ENCODE peak calls at places on chromosomes 13 and 19, in five cellular contexts. One of them, this sample, is unnamed.

GRCh38 chr13:27264181-27264580 is 6.4 kb upstream of the RASL11A start:
- DNase-seq in omental fat pad: no peak
- DNase-seq in CD4-positive, alpha-beta T cell: no peak
- DNase-seq in psoas muscle: no peak
- DNase-seq in endodermal cell: no peak
- DNase-seq in this sample: no peak

GRCh38 chr19:41591951-41592562 is 16.1 kb downstream of the CEACAM21 start:
- DNase-seq in omental fat pad: no peak
- DNase-seq in CD4-positive, alpha-beta T cell: no peak
- DNase-seq in psoas muscle: no peak
- DNase-seq in endodermal cell: no peak
- DNase-seq in this sample: no peak

GRCh38 chr19:4474504-4475136 is 2.5 kb downstream of the HDGFL2 start:
- DNase-seq in omental fat pad: no peak
- DNase-seq in CD4-positive, alpha-beta T cell: no peak
- DNase-seq in psoas muscle: no peak
- DNase-seq in endodermal cell: peak; percentile 94
- DNase-seq in this sample: no peak

GRCh38 chr13:52925221-52925620 is 76.8 kb upstream of the PCDH8 start:
- DNase-seq in omental fat pad: no peak
- DNase-seq in CD4-positive, alpha-beta T cell: no peak
- DNase-seq in psoas muscle: peak; percentile 25
- DNase-seq in endodermal cell: no peak
- DNase-seq in this sample: no peak

GRCh38 chr19:5828661-5829566 is 10.6 kb downstream of the FUT6 start:
- DNase-seq in omental fat pad: no peak
- DNase-seq in CD4-positive, alpha-beta T cell: no peak
- DNase-seq in psoas muscle: no peak
- DNase-seq in endodermal cell: peak; percentile 84
- DNase-seq in this sample: no peak

GRCh38 chr13:47708386-47708785 is 292.7 kb downstream of the SUCLA2 start:
- DNase-seq in omental fat pad: no peak
- DNase-seq in CD4-positive, alpha-beta T cell: no peak
- DNase-seq in psoas muscle: no peak
- DNase-seq in endodermal cell: no peak
- DNase-seq in this sample: no peak

GRCh38 chr13:77339408-77339807 is 12.5 kb upstream of the MYCBP2 start:
- DNase-seq in omental fat pad: no peak
- DNase-seq in CD4-positive, alpha-beta T cell: no peak
- DNase-seq in psoas muscle: no peak
- DNase-seq in endodermal cell: no peak
- DNase-seq in this sample: no peak

GRCh38 chr13:59099182-59099950 is 1064.4 kb downstream of the DIAPH3 start:
- DNase-seq in omental fat pad: no peak
- DNase-seq in CD4-positive, alpha-beta T cell: no peak
- DNase-seq in psoas muscle: no peak
- DNase-seq in endodermal cell: no peak
- DNase-seq in this sample: no peak

GRCh38 chr13:104796581-104796980 is 1730.4 kb upstream of the SLC10A2 start:
- DNase-seq in omental fat pad: no peak
- DNase-seq in CD4-positive, alpha-beta T cell: no peak
- DNase-seq in psoas muscle: no peak
- DNase-seq in endodermal cell: no peak
- DNase-seq in this sample: no peak

GRCh38 chr13:31208554-31209122 is 8.9 kb downstream of the B3GLCT start:
- DNase-seq in omental fat pad: no peak
- DNase-seq in CD4-positive, alpha-beta T cell: no peak
- DNase-seq in psoas muscle: no peak
- DNase-seq in endodermal cell: no peak
- DNase-seq in this sample: no peak

GRCh38 chr19:43699506-43700367 is 16.1 kb upstream of the IRGC start:
- DNase-seq in omental fat pad: no peak
- DNase-seq in CD4-positive, alpha-beta T cell: no peak
- DNase-seq in psoas muscle: peak; percentile 34
- DNase-seq in endodermal cell: peak; percentile 91
- DNase-seq in this sample: no peak

GRCh38 chr19:6060600-6061391 is 49.5 kb downstream of the RFX2 start:
- DNase-seq in omental fat pad: peak; percentile 44
- DNase-seq in CD4-positive, alpha-beta T cell: peak; percentile 24
- DNase-seq in psoas muscle: peak; percentile 31
- DNase-seq in endodermal cell: peak; percentile 64
- DNase-seq in this sample: peak; percentile 70

GRCh38 chr13:23321534-23322241 is 111.8 kb downstream of the SACS start:
- DNase-seq in omental fat pad: no peak
- DNase-seq in CD4-positive, alpha-beta T cell: no peak
- DNase-seq in psoas muscle: peak; percentile 77
- DNase-seq in endodermal cell: no peak
- DNase-seq in this sample: no peak

GRCh38 chr19:506404-507285 is 652 bp upstream of the TPGS1 start:
- DNase-seq in omental fat pad: no peak
- DNase-seq in CD4-positive, alpha-beta T cell: peak; percentile 85
- DNase-seq in psoas muscle: peak; percentile 97
- DNase-seq in endodermal cell: peak; percentile 98
- DNase-seq in this sample: peak; percentile 98

GRCh38 chr13:41696163-41697003 is 239.0 kb downstream of the RGCC start:
- DNase-seq in omental fat pad: no peak
- DNase-seq in CD4-positive, alpha-beta T cell: no peak
- DNase-seq in psoas muscle: no peak
- DNase-seq in endodermal cell: peak; percentile 48
- DNase-seq in this sample: no peak

GRCh38 chr19:42284641-42285341 is 15.7 kb downstream of the CIC start:
- DNase-seq in omental fat pad: no peak
- DNase-seq in CD4-positive, alpha-beta T cell: no peak
- DNase-seq in psoas muscle: no peak
- DNase-seq in endodermal cell: peak; percentile 69
- DNase-seq in this sample: no peak

GRCh38 chr19:3270908-3271307 is 46.4 kb downstream of the CELF5 start:
- DNase-seq in omental fat pad: no peak
- DNase-seq in CD4-positive, alpha-beta T cell: peak; percentile 25
- DNase-seq in psoas muscle: no peak
- DNase-seq in endodermal cell: peak; percentile 77
- DNase-seq in this sample: no peak

GRCh38 chr19:58345558-58345957 is 7.7 kb downstream of the A1BG start:
- DNase-seq in omental fat pad: no peak
- DNase-seq in CD4-positive, alpha-beta T cell: no peak
- DNase-seq in psoas muscle: no peak
- DNase-seq in endodermal cell: no peak
- DNase-seq in this sample: no peak

GRCh38 chr13:81194362-81194761 is 853.4 kb upstream of the SPRY2 start:
- DNase-seq in omental fat pad: no peak
- DNase-seq in CD4-positive, alpha-beta T cell: no peak
- DNase-seq in psoas muscle: no peak
- DNase-seq in endodermal cell: no peak
- DNase-seq in this sample: no peak

GRCh38 chr13:94325660-94326059 is 153.8 kb downstream of the DCT start:
- DNase-seq in omental fat pad: no peak
- DNase-seq in CD4-positive, alpha-beta T cell: no peak
- DNase-seq in psoas muscle: no peak
- DNase-seq in endodermal cell: no peak
- DNase-seq in this sample: no peak

GRCh38 chr19:40059624-40060023 is 3.6 kb upstream of the ZNF780B start:
- DNase-seq in omental fat pad: no peak
- DNase-seq in CD4-positive, alpha-beta T cell: no peak
- DNase-seq in psoas muscle: no peak
- DNase-seq in endodermal cell: no peak
- DNase-seq in this sample: no peak

GRCh38 chr13:96960379-96960778 is 33.9 kb downstream of the OXGR1 start:
- DNase-seq in omental fat pad: no peak
- DNase-seq in CD4-positive, alpha-beta T cell: no peak
- DNase-seq in psoas muscle: no peak
- DNase-seq in endodermal cell: no peak
- DNase-seq in this sample: no peak

GRCh38 chr13:96963786-96964475 is 30.3 kb downstream of the OXGR1 start:
- DNase-seq in omental fat pad: no peak
- DNase-seq in CD4-positive, alpha-beta T cell: no peak
- DNase-seq in psoas muscle: no peak
- DNase-seq in endodermal cell: no peak
- DNase-seq in this sample: no peak

GRCh38 chr13:96952592-96952991 is 41.7 kb downstream of the OXGR1 start:
- DNase-seq in omental fat pad: no peak
- DNase-seq in CD4-positive, alpha-beta T cell: no peak
- DNase-seq in psoas muscle: no peak
- DNase-seq in endodermal cell: no peak
- DNase-seq in this sample: no peak

DNA sequence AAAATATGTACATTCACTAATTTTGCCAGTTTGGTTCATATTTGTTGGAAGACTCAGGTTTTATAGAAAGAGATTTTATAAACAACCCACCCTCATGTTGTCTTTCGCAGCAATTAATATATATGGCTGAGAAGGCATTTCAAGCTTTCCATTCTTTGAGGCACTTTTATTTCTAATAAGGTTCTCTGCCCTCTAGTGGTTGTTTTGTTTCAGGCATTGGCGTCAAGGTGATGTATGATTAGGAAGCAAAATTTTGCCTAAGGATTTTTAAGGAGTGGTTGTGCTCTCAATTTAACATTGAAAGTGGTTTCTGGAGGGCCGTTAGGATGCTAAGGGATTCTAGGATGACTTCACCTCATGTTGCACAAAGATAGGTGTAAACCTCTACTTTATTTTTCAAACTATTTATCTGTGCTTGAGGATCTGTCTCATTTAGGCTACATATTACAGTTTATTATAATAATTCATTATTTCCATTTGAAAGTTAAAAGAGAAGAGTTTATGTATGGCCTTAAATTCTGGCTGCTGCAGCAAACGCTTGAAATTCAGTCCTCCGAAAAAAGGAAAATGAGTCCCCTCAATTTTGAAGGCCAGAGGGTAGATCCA is 35.9 kb downstream of the OXGR1 start:
- DNase-seq in omental fat pad: no peak
- DNase-seq in CD4-positive, alpha-beta T cell: no peak
- DNase-seq in psoas muscle: no peak
- DNase-seq in endodermal cell: no peak
- DNase-seq in this sample: no peak
- TF ChIP-seq CTCF in omental fat pad: no peak
- TF ChIP-seq CTCF in CD4-positive, alpha-beta T cell: peak; percentile 25
- TF ChIP-seq CTCF in psoas muscle: peak; percentile 55
- TF ChIP-seq CTCF in endodermal cell: peak; percentile 89
- TF ChIP-seq CTCF in this sample: peak; percentile 88

GRCh38 chr13:44868397-44868796 is 120.9 kb downstream of the NUFIP1 start:
- DNase-seq in omental fat pad: no peak
- DNase-seq in CD4-positive, alpha-beta T cell: no peak
- DNase-seq in psoas muscle: no peak
- DNase-seq in endodermal cell: no peak
- DNase-seq in this sample: no peak

GRCh38 chr13:44869167-44869566 is 120.1 kb downstream of the NUFIP1 start:
- DNase-seq in omental fat pad: no peak
- DNase-seq in CD4-positive, alpha-beta T cell: no peak
- DNase-seq in psoas muscle: no peak
- DNase-seq in endodermal cell: no peak
- DNase-seq in this sample: no peak

GRCh38 chr13:44872751-44873150 is 116.5 kb downstream of the NUFIP1 start:
- DNase-seq in omental fat pad: no peak
- DNase-seq in CD4-positive, alpha-beta T cell: no peak
- DNase-seq in psoas muscle: no peak
- DNase-seq in endodermal cell: no peak
- DNase-seq in this sample: no peak

GRCh38 chr13:44867825-44868224 is 121.4 kb downstream of the NUFIP1 start:
- DNase-seq in omental fat pad: no peak
- DNase-seq in CD4-positive, alpha-beta T cell: no peak
- DNase-seq in psoas muscle: no peak
- DNase-seq in endodermal cell: no peak
- DNase-seq in this sample: no peak

DNA sequence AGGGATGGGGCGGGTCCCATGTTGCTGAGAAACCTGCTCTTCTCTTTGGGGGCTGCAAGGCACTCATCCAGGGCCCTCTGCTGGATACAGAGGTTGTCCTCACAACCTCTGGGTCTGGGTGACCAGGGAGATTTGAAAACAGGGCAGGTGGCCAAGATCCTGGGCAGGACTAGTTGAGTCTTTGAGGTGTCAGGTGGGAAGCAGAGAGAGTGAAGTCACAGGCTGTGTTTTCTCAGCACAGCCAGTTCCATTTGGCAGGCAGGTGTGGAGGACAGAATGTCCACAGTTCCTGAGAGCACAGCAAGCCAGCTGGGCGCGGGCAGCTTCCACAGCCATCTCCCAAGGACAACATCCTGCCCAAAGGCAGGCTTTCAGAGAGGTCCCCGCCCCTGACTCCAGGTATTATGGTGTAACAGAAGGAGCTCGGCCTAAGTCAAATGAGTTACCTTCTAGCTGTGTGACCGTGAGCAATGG is 118.8 kb downstream of the NUFIP1 start:
- DNase-seq in omental fat pad: no peak
- DNase-seq in CD4-positive, alpha-beta T cell: no peak
- DNase-seq in psoas muscle: peak; percentile 79
- DNase-seq in endodermal cell: no peak
- DNase-seq in this sample: no peak
- TF ChIP-seq CTCF in omental fat pad: no peak
- TF ChIP-seq CTCF in CD4-positive, alpha-beta T cell: no peak
- TF ChIP-seq CTCF in psoas muscle: no peak
- TF ChIP-seq CTCF in endodermal cell: peak; percentile 23
- TF ChIP-seq CTCF in this sample: peak; percentile 23

DNA sequence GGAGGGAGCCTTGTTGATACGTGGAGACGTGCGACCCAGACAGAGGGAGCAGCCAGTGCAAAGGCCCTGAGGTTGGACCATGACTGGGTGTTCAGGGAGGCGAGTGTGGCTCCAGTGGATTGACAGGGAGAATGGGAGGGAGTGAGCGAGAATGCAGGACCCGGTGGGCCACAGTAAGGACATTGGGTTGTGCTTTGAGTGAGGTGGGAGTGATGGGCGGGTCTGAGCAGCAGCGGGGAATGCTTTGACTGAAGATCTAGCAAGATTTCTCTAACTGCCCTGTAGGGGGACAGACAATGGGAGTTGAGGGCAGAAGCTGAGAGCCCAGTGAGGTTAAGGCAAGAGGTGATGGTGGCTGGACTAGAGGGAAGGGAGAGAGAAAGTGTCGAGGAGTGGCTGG is 7.7 kb upstream of the NANOS2 start:
- DNase-seq in omental fat pad: no peak
- DNase-seq in CD4-positive, alpha-beta T cell: no peak
- DNase-seq in psoas muscle: no peak
- DNase-seq in endodermal cell: peak; percentile 83
- DNase-seq in this sample: no peak
- TF ChIP-seq CTCF in omental fat pad: no peak
- TF ChIP-seq CTCF in CD4-positive, alpha-beta T cell: no peak
- TF ChIP-seq CTCF in psoas muscle: no peak
- TF ChIP-seq CTCF in endodermal cell: peak; percentile 75
- TF ChIP-seq CTCF in this sample: peak; percentile 28

DNA sequence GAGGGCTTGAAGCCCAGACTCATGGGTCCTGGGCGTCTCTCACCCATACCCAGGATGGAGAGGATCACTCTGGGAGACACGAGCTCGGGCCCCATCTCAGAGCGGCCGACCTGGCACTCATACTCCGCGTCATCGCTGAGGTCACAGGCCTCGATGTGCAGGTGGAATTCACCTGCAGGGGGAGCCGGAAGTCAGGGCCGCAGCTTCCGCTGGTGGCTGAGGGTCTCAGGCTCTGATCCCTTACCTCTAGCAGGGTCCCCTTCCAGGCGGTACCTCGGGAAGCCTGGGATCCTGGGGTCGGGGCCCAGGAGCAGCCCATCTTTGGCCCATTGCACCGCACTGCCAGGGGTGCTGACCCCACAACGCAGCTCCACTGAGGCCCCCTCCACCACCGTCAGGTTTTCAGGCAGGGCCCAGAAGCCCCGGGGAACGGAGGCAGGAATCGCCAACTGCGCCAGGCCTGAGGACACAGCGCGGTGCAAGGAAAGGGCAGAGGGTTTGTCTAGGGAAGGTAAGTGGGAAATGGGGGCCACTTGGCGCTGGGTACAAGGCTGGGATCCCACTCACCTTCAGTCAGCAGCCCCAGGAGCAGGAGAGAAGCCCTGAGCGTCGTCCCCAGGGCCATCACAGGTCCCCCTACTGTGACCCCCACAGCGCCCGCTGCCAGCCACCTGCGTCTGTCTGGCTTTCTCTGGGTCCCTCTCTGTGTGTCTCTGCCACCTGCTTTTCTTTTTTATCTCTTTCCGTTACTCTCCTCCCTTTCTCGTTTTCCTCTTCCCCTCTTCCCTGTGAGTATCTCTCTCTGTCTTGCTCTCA is 883 bp downstream of the NPHS1 start:
- DNase-seq in omental fat pad: no peak
- DNase-seq in CD4-positive, alpha-beta T cell: no peak
- DNase-seq in psoas muscle: no peak
- DNase-seq in endodermal cell: peak; percentile 91
- DNase-seq in this sample: no peak
- TF ChIP-seq CTCF in omental fat pad: no peak
- TF ChIP-seq CTCF in CD4-positive, alpha-beta T cell: no peak
- TF ChIP-seq CTCF in psoas muscle: no peak
- TF ChIP-seq CTCF in endodermal cell: peak; percentile 83
- TF ChIP-seq CTCF in this sample: peak; percentile 25